ENCODE peak calls at places on chromosomes 7 and 10, in seven cellular contexts. L, U, X, R, D, J and N are unnamed samples.

GRCh38 chr7:98192781-98193457 is 18.3 kb upstream of the BHLHA15 start:
- DNase-seq in L (no peak), U (no peak), X (no peak), R (no peak), D (no peak), J (no peak), N (no peak)

GRCh38 chr10:54985732-54986131 is 184.7 kb upstream of the PCDH15 start:
- DNase-seq in L (peak), U (no peak), X (no peak), R (peak), D (peak), J (no peak), N (no peak)

GRCh38 chr10:65898055-65898454 is 1027.8 kb upstream of the LRRTM3 start:
- DNase-seq in L (no peak), U (no peak), X (no peak), R (no peak), D (no peak), J (no peak), N (no peak)

GRCh38 chr10:79112898-79113431 is 44.2 kb downstream of the ZMIZ1 start:
- DNase-seq in L (no peak), U (peak), X (peak), R (peak), D (peak), J (no peak), N (peak)

GRCh38 chr7:94655884-94656657 is at the start of gene SGCE:
- DNase-seq in L (peak), U (no peak), X (peak), R (peak), D (peak), J (no peak), N (peak)

GRCh38 chr10:128095753-128096469 is 30.3 kb downstream of the MKI67 start:
- DNase-seq in L (no peak), U (no peak), X (no peak), R (no peak), D (no peak), J (no peak), N (no peak)

GRCh38 chr10:114831186-114831867 is 9.7 kb downstream of the FHIP2A start:
- DNase-seq in L (no peak), U (no peak), X (no peak), R (no peak), D (no peak), J (no peak), N (no peak)

GRCh38 chr10:84237199-84238051 is 3.9 kb downstream of the LRIT1 start:
- DNase-seq in L (peak), U (no peak), X (peak), R (no peak), D (no peak), J (no peak), N (no peak)

GRCh38 chr10:4561301-4561700 is 264.7 kb upstream of the AKR1E2 start:
- DNase-seq in L (no peak), U (no peak), X (no peak), R (no peak), D (no peak), J (no peak), N (no peak)

GRCh38 chr7:130708001-130708400 is 21.7 kb upstream of the TSGA13 start:
- DNase-seq in L (no peak), U (no peak), X (no peak), R (no peak), D (no peak), J (no peak), N (no peak)

GRCh38 chr7:69823151-69823744 is 225.0 kb downstream of the AUTS2 start:
- DNase-seq in L (no peak), U (no peak), X (no peak), R (no peak), D (no peak), J (no peak), N (no peak)

GRCh38 chr10:21526184-21526951 is 886 bp upstream of the SKIDA1 start:
- DNase-seq in L (peak), U (peak), X (peak), R (peak), D (peak), J (no peak), N (peak)

GRCh38 chr7:16563281-16564022 is 36.8 kb downstream of the LRRC72 start:
- DNase-seq in L (no peak), U (no peak), X (no peak), R (no peak), D (no peak), J (no peak), N (no peak)
- TF ChIP-seq CTCF in L (no peak), U (no peak), X (no peak), R (no peak), D (no peak), J (no peak), N (no peak)

DNA sequence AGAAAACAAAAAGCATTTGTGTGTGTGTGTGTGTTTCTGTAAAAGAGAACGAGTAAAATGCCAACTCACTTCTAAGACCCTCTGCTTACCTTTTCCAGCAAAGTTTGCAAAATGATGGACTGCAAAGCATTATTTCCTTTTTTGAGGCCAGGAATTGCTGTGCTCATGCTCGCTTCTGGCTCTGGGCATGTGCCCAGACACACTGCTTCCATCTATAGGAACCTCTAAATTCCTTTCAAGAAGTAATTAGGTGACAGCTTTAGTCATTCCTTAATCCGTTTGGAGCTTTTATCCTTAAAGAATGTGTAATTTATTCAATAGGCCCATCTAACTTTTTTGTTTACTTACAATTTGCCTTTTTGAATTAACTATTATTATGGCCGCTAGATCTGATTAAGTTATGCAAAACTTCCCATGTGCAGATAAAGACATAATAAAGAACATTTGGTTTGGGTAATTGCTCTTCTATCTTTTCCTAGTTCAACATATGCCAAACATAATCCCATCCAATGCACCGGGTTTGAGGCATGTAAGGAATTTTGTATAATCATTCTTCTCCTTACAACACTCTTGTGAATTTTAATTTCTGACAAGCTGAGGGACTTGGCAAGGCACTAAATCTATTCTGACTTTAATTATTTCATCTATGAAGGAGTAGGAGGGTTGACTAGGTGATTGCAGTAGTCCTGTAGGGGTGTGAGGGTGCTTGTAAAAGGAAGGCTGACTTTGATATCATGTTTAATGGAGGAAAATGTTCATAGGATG is 34.7 kb downstream of the A1CF start:
- DNase-seq in L (peak), U (no peak), X (no peak), R (no peak), D (no peak), J (no peak), N (no peak)
- H3K27ac ChIP-seq in L (peak), U (no peak), X (no peak), R (no peak), D (no peak), J (no peak), N (no peak)

GRCh38 chr10:81918766-81919165 is 43.8 kb downstream of the NRG3 start:
- DNase-seq in L (no peak), U (no peak), X (no peak), R (no peak), D (no peak), J (no peak), N (no peak)

GRCh38 chr10:81915517-81915916 is 40.5 kb downstream of the NRG3 start:
- DNase-seq in L (peak), U (no peak), X (no peak), R (no peak), D (no peak), J (no peak), N (no peak)

GRCh38 chr10:81917666-81918065 is 42.7 kb downstream of the NRG3 start:
- DNase-seq in L (no peak), U (no peak), X (no peak), R (no peak), D (no peak), J (no peak), N (no peak)

GRCh38 chr10:81914736-81915510 is 39.9 kb downstream of the NRG3 start:
- DNase-seq in L (no peak), U (no peak), X (no peak), R (no peak), D (no peak), J (no peak), N (no peak)

DNA sequence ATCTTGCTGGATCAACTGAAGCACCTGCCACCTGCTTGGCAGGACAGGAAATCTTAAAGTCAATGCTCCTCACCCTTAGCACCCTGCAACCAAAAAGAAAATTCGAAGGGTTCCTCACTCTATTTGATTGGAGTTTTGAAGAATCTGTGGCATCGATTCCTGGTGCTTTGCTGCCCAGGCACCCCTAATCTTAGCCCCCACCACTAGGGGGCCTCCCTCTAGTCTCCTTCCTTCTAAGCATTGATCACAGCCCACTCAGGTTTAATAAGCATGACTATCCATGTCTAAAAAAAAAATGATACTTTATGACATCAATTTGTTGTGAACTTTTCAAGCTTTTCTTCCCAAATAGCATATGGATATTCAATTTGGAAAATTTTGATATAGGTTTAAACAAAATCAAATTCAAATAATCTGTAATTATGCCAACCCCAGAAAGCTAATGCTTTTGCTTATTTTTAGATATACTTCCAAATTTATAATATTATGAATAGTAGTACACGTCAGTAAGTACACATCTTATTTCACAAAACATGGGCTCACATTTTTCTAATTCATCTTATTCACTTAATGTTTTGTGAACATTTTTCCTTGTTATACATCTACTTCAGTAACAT is 45.3 kb downstream of the NRG3 start:
- DNase-seq in L (peak), U (no peak), X (no peak), R (no peak), D (no peak), J (no peak), N (no peak)
- TF ChIP-seq CTCF in L (peak), U (no peak), X (no peak), R (peak), D (no peak), J (peak), N (peak)

DNA sequence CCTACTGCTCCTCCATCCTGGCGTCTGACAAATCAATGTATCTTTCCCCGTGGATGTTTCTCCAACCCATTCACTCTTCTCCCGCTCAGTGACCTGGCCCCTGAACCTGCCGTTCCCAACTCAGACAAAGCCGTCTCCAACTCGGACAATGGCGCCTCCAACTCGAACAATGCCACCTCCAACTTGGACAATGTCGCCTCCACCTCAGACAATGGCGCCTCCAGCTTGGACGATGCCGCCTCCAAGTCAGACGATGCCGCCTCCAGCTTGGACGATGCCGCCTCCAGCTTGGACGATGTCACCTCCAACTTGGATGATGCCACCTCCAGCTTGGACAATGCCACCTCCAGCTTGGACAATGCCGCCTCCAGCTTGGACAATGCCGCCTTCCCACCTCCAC is 608.6 kb downstream of the DNAJB6 start:
- DNase-seq in L (no peak), U (no peak), X (no peak), R (no peak), D (no peak), J (no peak), N (no peak)
- H3K27ac ChIP-seq in L (no peak), U (no peak), X (no peak), R (no peak), D (no peak), J (no peak), N (no peak)

DNA sequence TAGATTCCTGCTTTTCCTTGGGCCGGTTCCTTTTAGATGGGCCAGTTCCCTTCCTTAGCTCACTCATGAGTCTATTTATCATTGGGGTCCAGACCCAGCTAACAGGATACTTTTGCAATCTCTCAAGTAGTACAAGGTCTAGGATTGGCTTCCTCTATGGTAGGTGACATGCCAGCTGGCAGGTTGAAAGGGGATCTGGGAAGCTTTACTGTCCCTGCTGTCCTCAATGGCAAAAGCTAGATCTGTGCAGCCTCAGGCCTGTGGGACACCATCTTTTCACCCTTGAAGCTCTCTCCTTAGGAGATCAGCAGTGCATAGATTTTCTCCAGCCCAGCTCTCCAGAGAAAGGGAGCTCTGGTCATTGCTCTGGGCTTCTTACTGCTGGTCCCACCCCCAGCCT is 96.4 kb downstream of the CUL2 start:
- DNase-seq in L (no peak), U (no peak), X (no peak), R (no peak), D (no peak), J (no peak), N (no peak)
- TF ChIP-seq CTCF in L (no peak), U (no peak), X (no peak), R (no peak), D (no peak), J (no peak), N (no peak)

GRCh38 chr7:7228967-7229366 is 46.6 kb downstream of the C1GALT1 start:
- DNase-seq in L (no peak), U (no peak), X (no peak), R (no peak), D (no peak), J (no peak), N (no peak)

GRCh38 chr7:7231865-7232264 is 49.5 kb downstream of the C1GALT1 start:
- DNase-seq in L (no peak), U (no peak), X (no peak), R (no peak), D (no peak), J (no peak), N (no peak)

GRCh38 chr7:7231005-7231404 is 48.7 kb downstream of the C1GALT1 start:
- DNase-seq in L (no peak), U (no peak), X (no peak), R (no peak), D (no peak), J (no peak), N (no peak)

GRCh38 chr7:7226407-7226806 is 44.1 kb downstream of the C1GALT1 start:
- DNase-seq in L (no peak), U (no peak), X (no peak), R (no peak), D (no peak), J (no peak), N (no peak)

DNA sequence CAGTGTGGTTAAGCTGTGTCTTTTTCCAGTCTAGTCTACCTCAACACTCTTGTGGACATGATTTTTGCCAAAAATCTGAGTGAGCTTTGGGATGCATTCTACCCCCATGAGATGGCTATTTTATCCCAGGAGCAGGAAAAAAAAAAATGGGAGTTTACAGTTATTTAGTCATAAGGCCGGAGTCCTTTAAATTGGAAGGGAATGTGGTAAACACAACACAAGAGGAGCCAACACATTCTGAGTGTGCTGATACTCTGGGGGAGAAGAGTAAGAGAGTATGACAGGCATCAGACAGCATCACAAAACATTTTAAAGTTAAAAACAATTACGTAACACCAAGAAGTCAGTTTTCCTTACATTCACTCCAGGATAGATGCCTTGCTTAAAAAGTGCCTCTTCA is 46.1 kb downstream of the C1GALT1 start:
- DNase-seq in L (no peak), U (no peak), X (no peak), R (no peak), D (peak), J (no peak), N (no peak)
- H3K27ac ChIP-seq in L (no peak), U (no peak), X (no peak), R (no peak), D (no peak), J (no peak), N (no peak)

DNA sequence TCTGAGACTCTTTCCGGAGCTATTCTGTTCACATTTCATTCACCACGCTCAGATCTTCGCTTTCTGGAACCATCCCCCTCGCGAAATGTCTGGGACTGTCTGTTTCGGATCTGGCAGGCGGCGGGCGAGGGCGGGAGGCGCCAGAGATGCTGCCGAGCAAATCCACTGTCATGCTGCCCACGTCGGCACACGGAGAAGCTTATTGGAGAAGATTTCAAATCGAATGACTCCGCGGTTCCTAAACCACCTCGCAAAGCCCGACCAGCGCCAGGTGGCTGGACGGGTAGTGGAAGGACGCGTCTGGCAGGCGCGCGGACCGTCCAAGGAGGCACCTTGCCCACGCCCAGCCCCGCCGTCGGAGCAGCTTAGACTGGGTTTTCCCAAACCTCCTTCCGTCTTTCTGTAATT is 1.6 kb upstream of the OSBPL3 start:
- DNase-seq in L (peak), U (peak), X (peak), R (peak), D (peak), J (no peak), N (peak)
- TF ChIP-seq CTCF in L (no peak), U (no peak), X (no peak), R (no peak), D (no peak), J (no peak), N (no peak)

GRCh38 chr10:71255817-71256660 is 43.7 kb downstream of the UNC5B start:
- DNase-seq in L (peak), U (no peak), X (peak), R (peak), D (peak), J (no peak), N (no peak)
- H3K27ac ChIP-seq in L (peak), U (no peak), X (peak), R (no peak), D (no peak), J (no peak), N (no peak)

GRCh38 chr10:97069026-97069425 is 116.7 kb downstream of the SLIT1 start:
- DNase-seq in L (no peak), U (no peak), X (no peak), R (no peak), D (no peak), J (no peak), N (no peak)

GRCh38 chr10:97069576-97070362 is 116.0 kb downstream of the SLIT1 start:
- DNase-seq in L (no peak), U (no peak), X (no peak), R (peak), D (peak), J (peak), N (no peak)

GRCh38 chr10:97065686-97066679 is 119.8 kb downstream of the SLIT1 start:
- DNase-seq in L (peak), U (no peak), X (no peak), R (no peak), D (no peak), J (no peak), N (no peak)

GRCh38 chr10:97066877-97067555 is 118.7 kb downstream of the SLIT1 start:
- DNase-seq in L (no peak), U (peak), X (no peak), R (no peak), D (no peak), J (no peak), N (no peak)

GRCh38 chr10:97067716-97068391 is 117.9 kb downstream of the SLIT1 start:
- DNase-seq in L (peak), U (no peak), X (no peak), R (no peak), D (no peak), J (no peak), N (no peak)
- TF ChIP-seq CTCF in L (peak), U (no peak), X (no peak), R (no peak), D (no peak), J (no peak), N (no peak)